ENCODE peak calls at places on chromosomes 5 and 9, in nine cellular contexts. V is neural crest cell, S is EH, D is adipocyte, T is hepatocyte, A is HEK293T, X is AG04450, Y is hypothalamus, E is germinal center. B is an unnamed sample.
A peak's percentile ranks its signal among the peaks of the same experiment; 100 is the strongest.

GRCh38 chr9:93189369-93190132 is 5.6 kb downstream of the WNK2 start:
- DNase-seq in V (no peak), S (no peak), D (no peak), T (no peak), A (no peak), X (no peak), Y (no peak), E (no peak), B (no peak)

GRCh38 chr9:128128836-128129590 is 1.5 kb upstream of the PTGES2 start:
- DNase-seq in V (no peak), S (no peak), D (no peak), T (no peak), A (no peak), X (no peak), Y (no peak), E (no peak), B (no peak)

GRCh38 chr5:158079097-158079496 is 220.2 kb upstream of the CLINT1 start:
- DNase-seq in V (no peak), S (no peak), D (no peak), T (no peak), A (no peak), X (no peak), Y (no peak), E (peak; percentile 25), B (no peak)

GRCh38 chr5:133466551-133467324 is 145.6 kb downstream of the FSTL4 start:
- DNase-seq in V (no peak), S (no peak), D (no peak), T (no peak), A (no peak), X (no peak), Y (no peak), E (no peak), B (no peak)

GRCh38 chr5:77308154-77308960 is 97.9 kb downstream of the PDE8B start:
- DNase-seq in V (no peak), S (no peak), D (no peak), T (no peak), A (no peak), X (no peak), Y (no peak), E (no peak), B (no peak)

GRCh38 chr9:3467593-3468219 is 58.1 kb downstream of the RFX3 start:
- DNase-seq in V (no peak), S (peak; percentile 74), D (peak; percentile 87), T (peak; percentile 77), A (peak; percentile 42), X (peak; percentile 34), Y (peak; percentile 7), E (peak; percentile 51), B (peak; percentile 62)

GRCh38 chr9:38622083-38622674 is 1.8 kb upstream of the ANKRD18A start:
- DNase-seq in V (peak; percentile 20), S (no peak), D (peak; percentile 50), T (peak; percentile 30), A (no peak), X (no peak), Y (no peak), E (no peak), B (no peak)

GRCh38 chr5:130605200-130605599 is 559.9 kb downstream of the HINT1 start:
- DNase-seq in V (no peak), S (no peak), D (no peak), T (no peak), A (no peak), X (no peak), Y (no peak), E (no peak), B (no peak)

GRCh38 chr9:12231832-12232231 is 461.4 kb upstream of the TYRP1 start:
- DNase-seq in V (no peak), S (no peak), D (no peak), T (no peak), A (no peak), X (no peak), Y (no peak), E (no peak), B (no peak)

GRCh38 chr5:173319610-173320100 is 8.6 kb downstream of the STC2 start:
- DNase-seq in V (no peak), S (no peak), D (no peak), T (no peak), A (no peak), X (no peak), Y (no peak), E (no peak), B (no peak)

GRCh38 chr5:109859537-109859936 is 169.8 kb downstream of the MAN2A1 start:
- DNase-seq in V (no peak), S (peak; percentile 18), D (no peak), T (no peak), A (no peak), X (no peak), Y (no peak), E (no peak), B (no peak)

GRCh38 chr5:7053528-7054209 is 340.4 kb downstream of the TENT4A start:
- DNase-seq in V (no peak), S (no peak), D (no peak), T (no peak), A (no peak), X (no peak), Y (no peak), E (no peak), B (no peak)

GRCh38 chr9:131258698-131259431 is 17.4 kb downstream of the FAM78A start:
- DNase-seq in V (no peak), S (no peak), D (no peak), T (no peak), A (no peak), X (no peak), Y (no peak), E (no peak), B (no peak)

GRCh38 chr9:75529463-75529862 is 361.0 kb upstream of the PCSK5 start:
- DNase-seq in V (no peak), S (no peak), D (no peak), T (no peak), A (no peak), X (no peak), Y (no peak), E (no peak), B (no peak)

GRCh38 chr9:114027901-114028465 is 50.1 kb downstream of the AMBP start:
- DNase-seq in V (no peak), S (no peak), D (no peak), T (no peak), A (no peak), X (no peak), Y (no peak), E (no peak), B (no peak)

GRCh38 chr9:80554856-80555255 is 983.1 kb downstream of the TLE4 start:
- DNase-seq in V (no peak), S (no peak), D (no peak), T (no peak), A (no peak), X (no peak), Y (no peak), E (no peak), B (no peak)

GRCh38 chr5:110034076-110034475 is 344.3 kb downstream of the MAN2A1 start:
- DNase-seq in V (no peak), S (no peak), D (no peak), T (no peak), A (no peak), X (no peak), Y (no peak), E (no peak), B (no peak)

GRCh38 chr9:85941617-85941930 is 628 bp downstream of the NAA35 start:
- DNase-seq in V (no peak), S (no peak), D (no peak), T (no peak), A (no peak), X (no peak), Y (peak; percentile 45), E (peak; percentile 3), B (no peak)

B was measured in ureter.